ENCODE peak calls at places on chromosomes 7 and 10, in eight cellular contexts. C is foreskin fibroblast, Y is transverse colon, W is A549, E is HL-60, J is lung, G is Peyer's patch, P is dorsolateral prefrontal cortex. L is an unnamed sample.

GRCh38 chr10:71527135-71527534 is 130.4 kb downstream of the CDH23 start:
- DNase-seq in C (no peak), Y (no peak), W (no peak), E (no peak), J (no peak), G (no peak), P (no peak), L (no peak)

GRCh38 chr7:132518102-132518838 is 58.0 kb downstream of the PLXNA4 start:
- DNase-seq in C (no peak), Y (no peak), W (peak; percentile 44), E (peak; percentile 14), J (no peak), G (no peak), P (no peak), L (peak; percentile 11)

GRCh38 chr10:74881253-74881884 is 55.0 kb downstream of the KAT6B start:
- DNase-seq in C (no peak), Y (no peak), W (no peak), E (no peak), J (no peak), G (no peak), P (no peak), L (no peak)

GRCh38 chr10:72098301-72099053 is 10.1 kb upstream of the SPOCK2 start:
- DNase-seq in C (no peak), Y (no peak), W (no peak), E (no peak), J (no peak), G (no peak), P (no peak), L (no peak)

GRCh38 chr7:22154130-22154529 is 202.8 kb downstream of the RAPGEF5 start:
- DNase-seq in C (no peak), Y (no peak), W (no peak), E (no peak), J (no peak), G (no peak), P (no peak), L (no peak)

GRCh38 chr7:66883716-66884115 is 37.3 kb upstream of the TMEM248 start:
- DNase-seq in C (no peak), Y (no peak), W (no peak), E (no peak), J (no peak), G (no peak), P (no peak), L (no peak)

GRCh38 chr10:83542774-83543291 is 596.5 kb upstream of the GHITM start:
- DNase-seq in C (no peak), Y (no peak), W (no peak), E (no peak), J (no peak), G (no peak), P (no peak), L (no peak)

GRCh38 chr10:102677736-102678354 is 33.6 kb downstream of the TRIM8 start:
- DNase-seq in C (no peak), Y (peak; percentile 5), W (no peak), E (no peak), J (no peak), G (peak; percentile 8), P (peak; percentile 31), L (peak; percentile 55)

GRCh38 chr10:133318494-133319127 is 9.9 kb downstream of the ZNF511 start:
- DNase-seq in C (peak; percentile 43), Y (peak; percentile 76), W (peak; percentile 84), E (peak; percentile 73), J (peak; percentile 68), G (peak; percentile 54), P (no peak), L (peak; percentile 70)

GRCh38 chr7:118473271-118473670 is 248.8 kb downstream of the ANKRD7 start:
- DNase-seq in C (no peak), Y (no peak), W (no peak), E (no peak), J (no peak), G (no peak), P (peak; percentile 33), L (no peak)

GRCh38 chr7:32150039-32150438 is 79.8 kb upstream of the PDE1C start:
- DNase-seq in C (no peak), Y (no peak), W (no peak), E (no peak), J (no peak), G (no peak), P (no peak), L (no peak)

GRCh38 chr7:132901241-132901640 is 180.6 kb downstream of the CHCHD3 start:
- DNase-seq in C (no peak), Y (no peak), W (no peak), E (no peak), J (no peak), G (no peak), P (no peak), L (no peak)

GRCh38 chr10:117896517-117896916 is 150.2 kb downstream of the RAB11FIP2 start:
- DNase-seq in C (no peak), Y (no peak), W (peak; percentile 24), E (no peak), J (no peak), G (no peak), P (no peak), L (peak; percentile 15)

GRCh38 chr10:117900280-117900679 is 146.5 kb downstream of the RAB11FIP2 start:
- DNase-seq in C (no peak), Y (no peak), W (no peak), E (no peak), J (no peak), G (no peak), P (no peak), L (peak; percentile 20)

GRCh38 chr10:117899181-117899683 is 147.5 kb downstream of the RAB11FIP2 start:
- DNase-seq in C (no peak), Y (no peak), W (no peak), E (no peak), J (no peak), G (no peak), P (no peak), L (no peak)

GRCh38 chr10:117892681-117893220 is 154.0 kb downstream of the RAB11FIP2 start:
- DNase-seq in C (no peak), Y (no peak), W (no peak), E (no peak), J (no peak), G (no peak), P (no peak), L (no peak)

DNA sequence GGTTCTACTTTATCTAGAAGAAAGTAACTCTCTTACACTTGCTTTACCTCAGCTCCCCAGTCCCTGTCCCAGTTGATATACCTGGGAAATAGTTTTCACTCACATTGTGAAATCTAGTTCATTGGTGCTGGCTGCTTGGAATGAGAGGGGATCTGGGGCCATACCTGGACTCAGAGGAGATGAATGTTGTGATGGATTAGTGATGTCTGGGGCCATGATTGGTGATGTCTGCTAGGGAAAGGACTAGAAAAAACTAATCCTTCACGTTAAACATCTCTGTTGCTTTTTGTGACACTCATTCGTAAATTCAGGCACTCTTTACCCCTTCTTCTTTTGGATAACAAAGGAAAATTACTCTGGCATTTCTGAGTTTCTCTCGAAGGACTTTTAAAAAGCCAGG is 152.4 kb downstream of the RAB11FIP2 start:
- DNase-seq in C (no peak), Y (no peak), W (no peak), E (no peak), J (no peak), G (no peak), P (no peak), L (no peak)
- H3K4me3 ChIP-seq in C (no peak overlapping the region), Y (no peak overlapping the region), W (no peak overlapping the region), E (no peak overlapping the region), J (no peak overlapping the region), G (no peak overlapping the region), P (no peak overlapping the region), L (no peak overlapping the region)

GRCh38 chr7:27235387-27236052 is 7.1 kb upstream of the EVX1 start:
- DNase-seq in C (no peak), Y (peak; percentile 77), W (peak; percentile 73), E (peak; percentile 30), J (no peak), G (no peak), P (no peak), L (peak; percentile 32)
- H3K4me3 ChIP-seq in C (peak overlapping the region; percentile 63), Y (peak overlapping the region; percentile 60), W (peak overlapping the region; percentile 57), E (peak overlapping the region; percentile 53), J (no peak overlapping the region), G (peak overlapping the region; percentile 55), P (peak overlapping the region; percentile 56), L (peak overlapping the region; percentile 43)

GRCh38 chr7:151254316-151254715 is 5.8 kb upstream of the SMARCD3 start:
- DNase-seq in C (no peak), Y (no peak), W (no peak), E (no peak), J (no peak), G (no peak), P (no peak), L (no peak)

GRCh38 chr7:151251926-151252835 is 3.7 kb upstream of the SMARCD3 start:
- DNase-seq in C (peak; percentile 73), Y (peak; percentile 54), W (peak; percentile 67), E (no peak), J (peak; percentile 64), G (no peak), P (peak; percentile 72), L (peak; percentile 84)

GRCh38 chr7:151254851-151255250 is 6.4 kb upstream of the SMARCD3 start:
- DNase-seq in C (no peak), Y (no peak), W (no peak), E (no peak), J (no peak), G (no peak), P (no peak), L (no peak)

GRCh38 chr7:151251328-151251925 is 2.9 kb upstream of the SMARCD3 start:
- DNase-seq in C (peak; percentile 70), Y (peak; percentile 54), W (peak; percentile 50), E (no peak), J (peak; percentile 64), G (no peak), P (peak; percentile 66), L (peak; percentile 72)

DNA sequence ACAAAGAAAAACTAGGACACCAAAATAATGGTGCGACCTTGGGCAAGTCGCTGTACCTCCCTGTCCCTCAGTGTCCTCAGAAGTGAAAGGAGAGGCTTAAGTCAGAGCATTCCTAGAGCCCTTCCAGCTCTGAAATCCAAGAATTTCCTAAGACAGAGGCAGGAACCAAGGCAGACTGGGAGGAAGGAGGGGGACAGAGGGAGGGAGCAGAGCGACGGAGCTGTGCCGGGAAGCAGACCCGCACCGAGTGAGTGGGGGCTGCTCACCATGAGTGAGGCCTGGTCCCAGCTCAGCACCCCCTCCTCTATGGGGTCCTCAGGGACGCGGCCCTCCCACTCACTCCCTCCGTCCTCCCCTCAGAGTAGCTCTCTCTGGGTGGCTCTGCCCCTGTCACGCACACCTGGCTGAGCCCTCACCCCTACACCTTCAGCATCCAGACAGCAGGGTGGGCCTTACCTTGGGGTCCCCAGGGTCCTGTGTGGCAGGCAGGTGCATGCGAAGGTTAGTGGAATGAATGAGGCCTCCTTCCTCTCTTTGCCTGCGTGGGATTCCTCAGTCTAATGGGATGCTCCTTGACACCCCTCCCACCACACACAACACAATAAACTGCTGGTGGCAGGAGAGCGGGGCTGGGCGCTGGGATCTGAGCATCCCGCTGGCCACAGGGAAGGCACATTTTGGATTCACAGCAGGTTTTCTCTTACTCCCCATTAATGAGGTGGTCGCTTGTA is 4.6 kb upstream of the SMARCD3 start:
- DNase-seq in C (no peak), Y (no peak), W (no peak), E (no peak), J (no peak), G (no peak), P (no peak), L (no peak)
- H3K4me3 ChIP-seq in C (no peak overlapping the region), Y (no peak overlapping the region), W (no peak overlapping the region), E (no peak overlapping the region), J (no peak overlapping the region), G (no peak overlapping the region), P (no peak overlapping the region), L (peak overlapping the region; percentile 75)

DNA sequence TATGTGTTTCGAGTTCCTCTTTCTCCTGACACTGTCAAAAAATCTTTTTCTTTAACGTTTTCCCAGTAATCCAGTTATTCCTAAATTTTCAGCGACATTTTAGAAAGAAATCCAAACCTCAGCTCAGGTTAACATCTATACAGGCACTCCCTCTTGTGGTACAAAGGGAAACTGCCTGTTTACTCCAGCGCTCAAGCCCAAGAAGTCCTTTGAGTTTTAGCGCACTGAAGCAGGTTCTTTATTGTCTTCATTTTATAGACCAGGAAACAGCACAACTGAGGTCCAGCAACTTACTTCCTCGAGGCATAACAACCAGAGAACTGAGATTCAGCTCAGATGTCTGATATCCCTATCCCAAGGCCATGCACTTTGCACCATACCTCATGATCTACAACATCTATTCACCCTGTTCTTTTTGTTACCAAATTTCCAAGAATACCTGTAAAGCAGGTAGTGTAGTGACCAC is 287.2 kb upstream of the MKLN1 start:
- DNase-seq in C (peak; percentile 64), Y (peak; percentile 77), W (peak; percentile 79), E (peak; percentile 45), J (no peak), G (peak; percentile 61), P (no peak), L (peak; percentile 43)
- H3K4me3 ChIP-seq in C (no peak overlapping the region), Y (no peak overlapping the region), W (no peak overlapping the region), E (no peak overlapping the region), J (no peak overlapping the region), G (no peak overlapping the region), P (peak overlapping the region; percentile 21), L (no peak overlapping the region)

L was measured in SJCRH30.